ENCODE peak calls at places on chromosomes 1 and 21, in eight cellular contexts. E is NAMALWA, N is GM23338, V is cardiac fibroblast, D is ACHN, C is WTC11, I is RWPE1, P is BJ. T is an unnamed sample.

GRCh38 chr1:197763307-197763706 is 12.0 kb downstream of the DENND1B start:
- DNase-seq in N (no peak), I (no peak), V (peak), C (no peak), D (no peak), E (no peak), P (no peak), T (no peak)

GRCh38 chr1:234114648-234115307 is 210.3 kb downstream of the SLC35F3 start:
- DNase-seq in I (peak), V (peak), E (peak), D (peak), P (no peak), N (peak), C (peak), T (peak)

GRCh38 chr1:15243275-15244043 is 3.6 kb upstream of the FHAD1 start:
- DNase-seq in P (no peak), I (no peak), N (no peak), D (no peak), E (no peak), C (no peak), V (no peak), T (no peak)

GRCh38 chr1:19872190-19872589 is 10.0 kb upstream of the OTUD3 start:
- DNase-seq in N (no peak), I (peak), D (no peak), C (no peak), P (no peak), V (no peak), E (peak), T (no peak)

GRCh38 chr1:222815367-222815765 is 527 bp downstream of the DISP1 start:
- DNase-seq in E (peak), V (peak), I (peak), P (no peak), N (no peak), C (no peak), D (peak), T (peak)

GRCh38 chr1:155123801-155124200 is 3.9 kb upstream of the EFNA1 start:
- DNase-seq in P (no peak), C (no peak), V (peak), I (no peak), D (no peak), E (no peak), N (no peak), T (no peak)

GRCh38 chr1:201009967-201010645 is 13.4 kb downstream of the KIF21B start:
- DNase-seq in C (peak), E (no peak), D (no peak), N (peak), V (no peak), I (no peak), P (no peak), T (no peak)

GRCh38 chr1:93620841-93621210 is 60.8 kb downstream of the BCAR3 start:
- DNase-seq in I (no peak), D (peak), E (no peak), C (peak), P (no peak), V (no peak), N (peak), T (no peak)

GRCh38 chr1:96116707-96117106 is 604.9 kb upstream of the PTBP2 start:
- DNase-seq in V (no peak), D (no peak), C (no peak), N (no peak), P (no peak), E (no peak), I (no peak), T (no peak)

GRCh38 chr1:54230507-54231339 is 30.8 kb downstream of the MRPL37 start:
- DNase-seq in D (no peak), P (no peak), V (no peak), C (no peak), E (peak), N (no peak), I (no peak), T (no peak)

GRCh38 chr1:53511323-53511932 is 52.2 kb downstream of the DMRTB1 start:
- DNase-seq in P (no peak), V (no peak), D (no peak), I (no peak), C (no peak), N (no peak), E (no peak), T (no peak)

GRCh38 chr1:36884029-36884701 is 150.2 kb downstream of the GRIK3 start:
- DNase-seq in N (no peak), C (no peak), P (no peak), D (no peak), I (no peak), E (peak), V (no peak), T (no peak)

GRCh38 chr1:150763018-150763417 is 2.6 kb downstream of the CTSS start:
- DNase-seq in N (no peak), V (no peak), E (no peak), D (no peak), C (no peak), I (no peak), P (no peak), T (no peak)

GRCh38 chr1:33454646-33455282 is 17.7 kb upstream of the ZSCAN20 start:
- DNase-seq in P (no peak), V (no peak), C (no peak), I (no peak), D (no peak), E (no peak), N (no peak), T (no peak)

GRCh38 chr1:181485276-181486097 is 2.2 kb downstream of the CACNA1E start:
- DNase-seq in E (no peak), D (peak), P (no peak), I (peak), C (peak), V (no peak), N (peak), T (no peak)

GRCh38 chr1:12620142-12620865 is 2.3 kb upstream of the DHRS3 start:
- DNase-seq in E (no peak), I (no peak), P (no peak), V (no peak), C (no peak), D (no peak), N (no peak), T (no peak)

GRCh38 chr1:24142546-24143431 is at the start of gene IL22RA1:
- DNase-seq in I (peak), V (peak), P (no peak), N (no peak), D (peak), E (no peak), C (no peak), T (no peak)

GRCh38 chr1:186059311-186059710 is 315.7 kb downstream of the TPR start:
- DNase-seq in C (no peak), E (no peak), V (peak), D (peak), P (peak), I (no peak), N (no peak), T (no peak)

GRCh38 chr1:45685308-45686080 is 839 bp downstream of the GPBP1L1 start:
- DNase-seq in C (no peak), D (peak), P (no peak), N (peak), E (peak), I (no peak), V (peak), T (no peak)

GRCh38 chr1:236021424-236022135 is 43.3 kb downstream of the NID1 start:
- DNase-seq in I (no peak), D (no peak), V (no peak), N (no peak), E (no peak), P (peak), C (no peak), T (no peak)

GRCh38 chr1:26771285-26771642 is 16.5 kb upstream of the PIGV start:
- DNase-seq in V (no peak), N (no peak), P (no peak), D (no peak), I (no peak), C (no peak), E (no peak), T (no peak)

GRCh38 chr21:39666681-39667315 is 54.1 kb downstream of the B3GALT5 start:
- DNase-seq in E (no peak), N (no peak), I (no peak), C (no peak), D (no peak), V (no peak), P (no peak), T (no peak)

GRCh38 chr1:16981269-16981849 is 939 bp upstream of the MFAP2 start:
- DNase-seq in D (peak), P (peak), I (peak), N (no peak), C (no peak), E (no peak), V (peak), T (no peak)